ENCODE peak calls at places on chromosomes 1 and 21, in nine cellular contexts. Z, D, C, X, B, Y, G, A and P are unnamed samples.

GRCh38 chr1:28208818-28209441 is 23.9 kb downstream of the DNAJC8 start:
- DNase-seq in Y (no peak), G (peak), C (peak), A (peak), Z (no peak), X (no peak), D (peak), B (peak), P (peak)

GRCh38 chr1:10475510-10475909 is 760 bp downstream of the PEX14 start:
- DNase-seq in D (no peak), Z (no peak), B (no peak), X (no peak), A (no peak), G (no peak), C (no peak), Y (no peak), P (no peak)

GRCh38 chr1:64896546-64896945 is 69.8 kb downstream of the JAK1 start:
- DNase-seq in B (no peak), Z (no peak), D (no peak), X (no peak), G (no peak), C (no peak), Y (no peak), A (no peak), P (peak)

GRCh38 chr1:201376107-201376463 is 1.4 kb downstream of the TNNT2 start:
- DNase-seq in X (no peak), G (no peak), D (no peak), Y (no peak), C (no peak), Z (no peak), A (no peak), B (no peak), P (no peak)

GRCh38 chr1:101112051-101112770 is 86.6 kb upstream of the DPH5 start:
- DNase-seq in Z (no peak), X (no peak), G (peak), D (peak), C (no peak), Y (peak), B (peak), A (no peak), P (no peak)

GRCh38 chr1:33529957-33530356 is 57.5 kb downstream of the ZSCAN20 start:
- DNase-seq in Z (no peak), X (no peak), G (no peak), C (no peak), D (no peak), B (no peak), A (no peak), Y (no peak), P (no peak)

GRCh38 chr21:45250914-45251634 is 36.6 kb downstream of the POFUT2 start:
- DNase-seq in C (no peak), B (no peak), Y (no peak), A (no peak), G (no peak), X (no peak), Z (no peak), D (no peak), P (no peak)

GRCh38 chr1:85571181-85571540 is 9.4 kb upstream of the CCN1 start:
- DNase-seq in Y (no peak), G (no peak), B (no peak), Z (no peak), A (no peak), C (no peak), X (no peak), D (no peak), P (no peak)

GRCh38 chr1:51636765-51637522 is 20.1 kb downstream of the OSBPL9 start:
- DNase-seq in Y (no peak), C (no peak), Z (no peak), X (no peak), G (peak), B (peak), D (no peak), A (peak), P (peak)

GRCh38 chr1:47696404-47696910 is 258.6 kb downstream of the FOXD2 start:
- DNase-seq in C (no peak), A (no peak), D (no peak), G (no peak), Y (peak), B (no peak), X (no peak), Z (no peak), P (no peak)

GRCh38 chr1:47765236-47765635 is 231.9 kb downstream of the TRABD2B start:
- DNase-seq in Y (no peak), D (peak), G (no peak), A (no peak), B (no peak), C (no peak), Z (no peak), X (no peak), P (no peak)

GRCh38 chr1:76843821-76844448 is 23.3 kb upstream of the ST6GALNAC5 start:
- DNase-seq in Y (no peak), G (no peak), C (no peak), A (no peak), D (no peak), B (no peak), Z (no peak), X (no peak), P (no peak)

GRCh38 chr1:29851666-29852065 is 615.3 kb downstream of the PTPRU start:
- DNase-seq in Z (no peak), C (no peak), Y (no peak), B (no peak), D (no peak), G (no peak), A (no peak), X (no peak), P (peak)

GRCh38 chr1:49817681-49818080 is 206.1 kb downstream of the AGBL4 start:
- DNase-seq in A (no peak), Z (no peak), B (no peak), C (no peak), D (no peak), G (no peak), Y (no peak), X (no peak), P (no peak)

GRCh38 chr1:88979054-88979748 is 13.2 kb downstream of the KYAT3 start:
- DNase-seq in B (no peak), A (peak), G (no peak), Z (no peak), C (no peak), Y (no peak), D (no peak), X (no peak), P (no peak)

GRCh38 chr1:198678301-198678836 is 39.5 kb downstream of the PTPRC start:
- DNase-seq in A (no peak), X (no peak), G (no peak), Y (no peak), C (no peak), B (no peak), D (peak), Z (no peak), P (no peak)

GRCh38 chr1:65193129-65193528 is 45.1 kb downstream of the AK4 start:
- DNase-seq in B (no peak), X (no peak), C (no peak), Z (no peak), G (no peak), Y (no peak), A (no peak), D (no peak), P (no peak)

GRCh38 chr1:2344744-2345296 is 46.5 kb downstream of the MORN1 start:
- DNase-seq in A (no peak), Y (peak), Z (no peak), B (no peak), X (no peak), C (no peak), D (no peak), G (no peak), P (no peak)

GRCh38 chr1:223401873-223402789 is 8.9 kb downstream of the CCDC185 start:
- DNase-seq in C (no peak), B (no peak), Y (no peak), X (no peak), Z (no peak), G (no peak), D (no peak), A (no peak), P (peak)

GRCh38 chr1:173128737-173129136 is 78.0 kb upstream of the TNFSF18 start:
- DNase-seq in Z (no peak), C (no peak), D (no peak), A (no peak), B (no peak), G (no peak), Y (no peak), X (no peak), P (peak)

GRCh38 chr1:58204284-58204683 is 342.2 kb downstream of the OMA1 start:
- DNase-seq in D (peak), G (no peak), C (no peak), Z (no peak), X (no peak), Y (no peak), B (no peak), A (no peak), P (peak)

GRCh38 chr21:29205009-29205408 is 74.6 kb downstream of the MAP3K7CL start:
- DNase-seq in C (no peak), B (no peak), Z (no peak), X (no peak), D (no peak), G (no peak), Y (no peak), A (no peak), P (no peak)

GRCh38 chr1:198906739-198907422 is 268.0 kb downstream of the PTPRC start:
- DNase-seq in Z (no peak), A (no peak), Y (no peak), G (no peak), D (no peak), B (no peak), X (no peak), C (no peak), P (no peak)

GRCh38 chr1:192652159-192652558 is 16.2 kb downstream of the RGS13 start:
- DNase-seq in B (no peak), C (no peak), Y (no peak), A (no peak), X (no peak), G (no peak), D (no peak), Z (no peak), P (no peak)

GRCh38 chr1:208336136-208336535 is 92.0 kb upstream of the PLXNA2 start:
- DNase-seq in B (no peak), Y (no peak), D (peak), A (no peak), Z (no peak), G (no peak), C (no peak), X (no peak), P (no peak)

GRCh38 chr1:205003358-205004145 is 39.5 kb upstream of the CNTN2 start:
- DNase-seq in C (no peak), X (no peak), Z (no peak), B (no peak), D (peak), Y (no peak), A (no peak), G (no peak), P (no peak)

DNA sequence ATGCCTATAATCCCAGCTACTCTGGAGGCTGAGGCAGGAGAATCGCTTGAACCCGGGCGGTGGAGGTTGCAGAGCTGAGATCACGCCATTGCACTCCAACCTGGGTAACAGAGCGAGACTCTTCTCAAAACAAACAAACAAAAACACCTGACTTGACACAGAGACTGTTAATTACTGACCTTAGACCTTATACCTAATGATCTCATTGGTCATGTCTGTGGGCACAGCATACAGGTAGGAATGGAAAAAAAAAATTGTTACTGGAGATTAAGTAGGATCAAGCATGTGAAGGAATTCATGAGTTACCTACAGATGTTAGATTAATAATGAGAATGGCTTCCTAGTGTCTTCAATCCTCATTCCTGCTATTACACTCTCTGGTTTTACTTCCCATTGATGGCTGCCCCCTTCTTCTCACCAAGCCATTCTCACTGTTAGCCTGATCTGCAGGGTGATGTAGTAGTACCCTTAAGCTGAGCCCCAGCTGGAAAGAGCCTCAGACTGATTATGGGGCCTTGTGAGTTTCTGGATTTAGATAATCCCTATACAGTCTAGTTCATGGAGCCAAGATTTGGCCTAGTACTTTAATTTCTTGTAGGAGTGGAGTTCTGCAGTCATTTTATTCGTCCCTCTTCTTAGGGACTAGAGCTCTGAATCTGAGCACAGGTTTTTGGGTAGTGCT is 8.8 kb downstream of the TBCE start:
- DNase-seq in A (no peak), D (no peak), Y (no peak), G (no peak), C (no peak), B (no peak), Z (no peak), X (no peak), P (no peak)
- TF ChIP-seq CTCF in A (no peak), D (no peak), Y (no peak), G (no peak), C (no peak), B (no peak), Z (no peak), X (no peak), P (no peak)

DNA sequence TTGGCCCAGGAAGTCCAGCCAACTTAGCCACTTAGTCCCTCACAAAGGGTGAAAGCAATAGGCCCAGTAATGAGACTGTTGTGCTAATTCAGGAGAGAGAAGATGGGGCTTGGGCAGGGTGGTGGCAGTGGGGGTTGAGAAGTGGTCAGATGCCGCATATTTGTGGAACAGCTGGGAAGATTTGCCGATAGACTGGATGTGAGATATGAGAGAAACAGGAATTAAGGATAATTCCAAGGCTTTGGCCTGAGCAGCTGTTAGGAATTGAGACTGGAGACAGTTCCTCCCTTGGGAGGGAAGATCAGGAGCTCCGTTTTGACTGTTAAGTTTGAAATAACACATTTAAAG is 323.6 kb upstream of the FAM78B start:
- DNase-seq in Z (no peak), C (no peak), A (no peak), X (no peak), D (no peak), G (no peak), Y (no peak), B (no peak), P (no peak)
- H3K4me3 ChIP-seq in Z (peak), C (no peak), A (no peak), X (peak), D (no peak), G (peak), Y (peak), B (peak), P (no peak)

GRCh38 chr1:40838045-40838979 is 23.9 kb downstream of the CITED4 start:
- DNase-seq in G (no peak), B (no peak), Y (no peak), D (no peak), X (no peak), C (no peak), Z (no peak), A (no peak), P (no peak)
- TF ChIP-seq CTCF in G (no peak), B (no peak), Y (no peak), D (no peak), X (no peak), C (no peak), Z (no peak), A (no peak), P (no peak)

GRCh38 chr1:225474986-225475820 is 47.4 kb upstream of the LBR start:
- DNase-seq in C (peak), G (peak), X (no peak), B (peak), A (peak), D (peak), Z (no peak), Y (peak), P (peak)
- H3K4me3 ChIP-seq in C (peak), G (no peak), X (peak), B (peak), A (peak), D (no peak), Z (peak), Y (no peak), P (no peak)

DNA sequence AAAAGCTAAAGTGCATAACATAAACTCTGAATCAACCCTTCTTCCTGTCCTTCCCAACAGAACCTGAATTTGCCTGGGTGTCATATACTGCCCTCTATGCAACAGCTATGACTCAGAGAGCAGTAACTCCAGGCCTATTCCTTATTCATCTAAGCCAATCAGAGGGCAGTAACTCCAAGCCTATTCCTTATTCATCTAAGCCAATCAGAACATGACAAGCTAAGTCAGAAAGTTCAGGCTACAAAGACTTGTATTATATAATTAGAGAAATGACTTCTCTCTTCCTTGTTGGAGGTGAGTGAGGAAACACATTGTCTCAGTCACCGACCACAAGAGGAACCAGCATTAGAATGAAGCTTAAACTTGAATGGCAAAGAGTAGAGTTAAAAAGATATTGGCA is 26.2 kb upstream of the TADA1 start:
- DNase-seq in Z (no peak), Y (no peak), X (no peak), B (no peak), D (no peak), G (no peak), A (peak), C (no peak), P (peak)
- TF ChIP-seq CTCF in Z (no peak), Y (no peak), X (no peak), B (no peak), D (no peak), G (no peak), A (no peak), C (no peak), P (no peak)

DNA sequence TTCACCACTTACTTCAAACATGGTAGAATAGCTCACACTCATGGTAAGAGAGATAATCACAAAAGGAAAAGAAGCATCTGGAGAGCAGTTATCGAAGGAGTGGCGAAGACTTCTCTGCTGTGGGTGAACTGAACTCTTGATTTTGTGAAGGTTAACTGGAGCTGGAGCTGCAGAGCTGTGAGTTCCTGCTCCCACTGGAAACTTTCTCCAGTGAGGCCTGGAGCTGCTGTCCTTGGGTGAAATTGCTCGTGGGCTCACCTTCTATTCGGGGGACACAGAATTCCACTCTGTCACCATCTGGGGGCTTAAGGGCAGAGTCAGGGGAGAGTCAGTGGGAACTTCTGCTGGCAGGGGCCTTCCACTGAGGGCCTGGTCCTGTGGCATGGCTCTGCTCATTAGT is 45.9 kb downstream of the MAB21L3 start:
- DNase-seq in B (no peak), X (no peak), A (no peak), G (no peak), Z (no peak), Y (no peak), D (no peak), C (no peak), P (no peak)
- H3K4me3 ChIP-seq in B (no peak), X (no peak), A (no peak), G (no peak), Z (no peak), Y (no peak), D (no peak), C (no peak), P (no peak)

DNA sequence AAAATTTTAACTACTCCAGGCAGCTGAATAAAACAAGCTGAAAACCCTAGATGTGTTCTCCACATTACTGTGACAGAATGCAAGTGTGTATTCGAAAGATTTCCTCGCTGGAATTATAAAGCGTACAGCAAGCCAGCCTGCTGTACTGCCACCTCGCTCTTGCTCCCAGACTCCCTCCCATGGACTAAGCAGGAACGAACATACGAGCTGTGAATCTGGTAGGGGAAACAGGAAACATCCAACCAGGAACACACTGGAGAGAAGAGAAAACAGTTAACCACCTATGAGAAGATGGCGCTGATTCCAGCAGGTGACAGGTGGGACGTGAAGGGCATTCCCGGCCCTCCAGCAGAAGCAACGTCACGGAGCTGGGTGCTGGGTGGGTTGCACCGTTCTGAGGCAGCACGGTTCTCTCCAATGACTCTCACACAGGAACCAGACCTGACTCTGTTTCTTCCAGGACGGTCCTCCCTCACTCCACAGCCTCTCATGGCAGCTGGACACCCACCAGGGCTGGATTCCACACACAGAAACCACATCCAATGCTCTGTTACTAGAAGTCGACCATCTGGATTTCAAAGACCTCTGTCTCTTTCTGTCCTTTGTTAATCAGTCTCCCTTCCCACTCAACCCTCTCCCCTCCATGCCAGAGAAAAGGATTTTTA is 219.2 kb downstream of the RERE start:
- DNase-seq in C (peak), A (peak), X (no peak), B (no peak), Z (no peak), D (peak), G (peak), Y (no peak), P (peak)
- TF ChIP-seq CTCF in C (peak), A (peak), X (no peak), B (peak), Z (peak), D (peak), G (no peak), Y (peak), P (peak)